ENCODE peak calls at places on chromosomes 16 and 17, in four cellular contexts. A is body of pancreas, E is adipocyte, T is fibroblast of lung. Z is an unnamed sample.

GRCh38 chr16:16071631-16072244 is 122.3 kb downstream of the ABCC1 start:
- DNase-seq in A (peak; percentile 81), E (no peak), T (peak; percentile 67), Z (no peak)

GRCh38 chr16:57409870-57410585 is 5.5 kb downstream of the CCL17 start:
- DNase-seq in A (no peak), E (no peak), T (no peak), Z (no peak)

GRCh38 chr16:28324235-28324886 is 32.0 kb downstream of the SBK1 start:
- DNase-seq in A (no peak), E (no peak), T (no peak), Z (no peak)

GRCh38 chr16:56066617-56067016 is 124.7 kb upstream of the GNAO1 start:
- DNase-seq in A (no peak), E (no peak), T (no peak), Z (no peak)

GRCh38 chr17:75845933-75846700 is 1.9 kb upstream of the UNC13D start:
- DNase-seq in A (peak; percentile 28), E (no peak), T (no peak), Z (no peak)

GRCh38 chr17:16287563-16288027 is 65.7 kb downstream of the CENPV start:
- DNase-seq in A (no peak), E (peak; percentile 87), T (peak; percentile 79), Z (no peak)

GRCh38 chr16:83200005-83200779 is 573.4 kb downstream of the CDH13 start:
- DNase-seq in A (no peak), E (no peak), T (no peak), Z (no peak)

GRCh38 chr17:68771867-68772515 is 170.8 kb upstream of the FAM20A start:
- DNase-seq in A (no peak), E (peak; percentile 87), T (peak; percentile 87), Z (peak; percentile 60)

GRCh38 chr17:8372422-8372821 is 4.1 kb downstream of the KRABD2 start:
- DNase-seq in A (no peak), E (no peak), T (no peak), Z (no peak)

GRCh38 chr17:10812674-10813073 is 8.8 kb upstream of the TMEM238L start:
- DNase-seq in A (no peak), E (no peak), T (no peak), Z (no peak)

GRCh38 chr17:78974635-78975591 is 4.8 kb downstream of the LGALS3BP start:
- DNase-seq in A (peak; percentile 67), E (peak; percentile 84), T (peak; percentile 92), Z (peak; percentile 74)

GRCh38 chr16:28320023-28320561 is 27.8 kb downstream of the SBK1 start:
- DNase-seq in A (no peak), E (no peak), T (no peak), Z (no peak)

GRCh38 chr17:1992541-1992940 is 32.6 kb downstream of the RTN4RL1 start:
- DNase-seq in A (no peak), E (no peak), T (no peak), Z (no peak)

GRCh38 chr17:82592289-82592683 is 56.0 kb downstream of the WDR45B start:
- DNase-seq in A (no peak), E (no peak), T (peak; percentile 6), Z (no peak)
- H3K4me3 ChIP-seq in A (no peak overlapping the region), E (peak overlapping the region; percentile 83), T (no peak overlapping the region), Z (no peak overlapping the region)

GRCh38 chr16:65746941-65747340 is 619.5 kb upstream of the CDH5 start:
- DNase-seq in A (no peak), E (no peak), T (no peak), Z (no peak)

GRCh38 chr16:65745201-65745600 is 621.3 kb upstream of the CDH5 start:
- DNase-seq in A (no peak), E (no peak), T (no peak), Z (no peak)

GRCh38 chr16:65743558-65743957 is 621.7 kb upstream of the CDH11 start:
- DNase-seq in A (no peak), E (no peak), T (no peak), Z (no peak)

GRCh38 chr16:65740716-65741115 is 618.9 kb upstream of the CDH11 start:
- DNase-seq in A (no peak), E (peak; percentile 40), T (no peak), Z (no peak)

DNA sequence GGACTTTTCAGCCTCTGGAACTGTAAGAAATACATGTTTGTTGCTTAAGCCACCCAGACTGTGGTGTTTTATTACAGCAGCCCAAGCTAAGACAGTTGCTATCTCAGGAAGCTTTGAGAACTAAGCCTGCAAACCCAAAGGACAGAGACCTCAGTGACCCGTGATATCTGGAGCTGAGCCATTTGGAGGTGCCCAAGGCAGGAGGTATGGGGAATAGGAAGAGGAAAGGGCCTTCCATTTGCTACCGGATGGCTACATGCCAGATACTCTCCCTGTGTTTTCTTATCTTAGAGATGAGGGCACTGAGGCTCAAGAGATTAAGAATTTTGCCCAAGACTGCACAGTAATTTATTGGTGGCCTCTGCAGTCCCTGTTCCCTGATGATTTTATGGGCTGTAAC is 622.1 kb upstream of the CDH5 start:
- DNase-seq in A (no peak), E (no peak), T (no peak), Z (no peak)
- H3K4me3 ChIP-seq in A (no peak overlapping the region), E (no peak overlapping the region), T (no peak overlapping the region), Z (no peak overlapping the region)

GRCh38 chr17:42781639-42782401 is 1.4 kb downstream of the WNK4 start:
- DNase-seq in A (no peak), E (no peak), T (no peak), Z (no peak)
- H3K4me3 ChIP-seq in A (no peak overlapping the region), E (peak overlapping the region; percentile 76), T (peak overlapping the region; percentile 46), Z (peak overlapping the region; percentile 50)

GRCh38 chr17:7261377-7262191 is 694 bp downstream of the CLDN7 start:
- DNase-seq in A (peak; percentile 47), E (no peak), T (no peak), Z (no peak)
- H3K4me3 ChIP-seq in A (peak overlapping the region; percentile 39), E (peak overlapping the region; percentile 68), T (no peak overlapping the region), Z (peak overlapping the region; percentile 31)

GRCh38 chr17:36936455-36936934 is 780 bp upstream of the LHX1 start:
- DNase-seq in A (no peak), E (no peak), T (no peak), Z (no peak)

GRCh38 chr17:36938566-36939058 is 1.3 kb downstream of the LHX1 start:
- DNase-seq in A (no peak), E (no peak), T (no peak), Z (no peak)

GRCh38 chr17:36939059-36939943 is 2.0 kb downstream of the LHX1 start:
- DNase-seq in A (no peak), E (no peak), T (no peak), Z (no peak)

GRCh38 chr17:36937001-36937960 is at the start of gene LHX1:
- DNase-seq in A (no peak), E (no peak), T (no peak), Z (no peak)

DNA sequence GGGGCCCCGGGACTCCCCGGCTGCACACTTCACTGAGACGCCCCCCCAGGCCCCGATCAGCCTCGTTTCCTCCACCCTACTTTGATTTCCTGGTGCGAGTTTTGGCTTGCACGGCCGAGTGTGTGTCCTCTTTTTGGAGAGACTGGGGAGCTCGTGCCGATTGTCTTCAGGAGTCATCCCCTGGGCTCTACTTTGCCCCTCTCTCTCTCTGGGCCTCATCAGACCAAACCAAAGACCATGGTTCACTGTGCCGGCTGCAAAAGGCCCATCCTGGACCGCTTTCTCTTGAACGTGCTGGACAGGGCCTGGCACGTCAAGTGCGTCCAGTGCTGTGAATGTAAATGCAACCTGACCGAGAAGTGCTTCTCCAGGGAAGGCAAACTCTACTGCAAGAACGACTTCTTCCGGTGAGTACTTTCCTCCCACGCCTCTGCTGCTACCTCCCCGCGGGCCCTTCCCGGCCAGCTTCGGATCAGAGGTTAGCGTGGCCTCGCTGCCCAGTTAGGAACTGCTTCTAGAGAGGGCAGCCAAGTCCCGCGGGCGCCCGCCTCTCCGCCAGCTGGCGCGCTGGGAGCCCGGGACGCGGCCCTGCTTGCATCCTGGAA is 788 bp downstream of the LHX1 start:
- DNase-seq in A (no peak), E (no peak), T (peak; percentile 26), Z (no peak)
- H3K4me3 ChIP-seq in A (no peak overlapping the region), E (no peak overlapping the region), T (no peak overlapping the region), Z (no peak overlapping the region)